ENCODE peak calls at places on chromosomes 12 and 14, in four cellular contexts. O is K562, M is HepG2, E is GM12878. D is an unnamed sample.

GRCh38 chr14:71050227-71050823 is 143.1 kb downstream of the PCNX1 start:
- DNase-seq in O (peak; percentile 10), M (no peak), E (no peak), D (no peak)

GRCh38 chr12:43551971-43552559 is at the start of gene ADAMTS20:
- DNase-seq in O (peak; percentile 41), M (no peak), E (no peak), D (peak; percentile 88)

GRCh38 chr12:111428728-111429175 is 23.0 kb downstream of the SH2B3 start:
- DNase-seq in O (no peak), M (no peak), E (no peak), D (no peak)

GRCh38 chr12:64080319-64081008 is 141.6 kb downstream of the KICS2 start:
- DNase-seq in O (no peak), M (no peak), E (no peak), D (no peak)

GRCh38 chr12:113186666-113187325 is 1.3 kb downstream of the RITA1 start:
- DNase-seq in O (no peak), M (no peak), E (no peak), D (no peak)

GRCh38 chr14:33932526-33933292 is 18.2 kb downstream of the EGLN3 start:
- DNase-seq in O (no peak), M (no peak), E (no peak), D (no peak)

GRCh38 chr12:109458771-109459208 is 18.3 kb downstream of the KCTD10 start:
- DNase-seq in O (no peak), M (no peak), E (no peak), D (no peak)

GRCh38 chr14:64706552-64707193 is 2.4 kb downstream of the PLEKHG3 start:
- DNase-seq in O (no peak), M (peak; percentile 87), E (no peak), D (no peak)

GRCh38 chr12:80622271-80622670 is 85.2 kb upstream of the MYF6 start:
- DNase-seq in O (no peak), M (no peak), E (no peak), D (no peak)

GRCh38 chr12:121916719-121917118 is 1.7 kb upstream of the CFAP251 start:
- DNase-seq in O (no peak), M (no peak), E (no peak), D (no peak)

GRCh38 chr12:82818276-82819035 is 131.8 kb downstream of the TMTC2 start:
- DNase-seq in O (no peak), M (no peak), E (no peak), D (no peak)

GRCh38 chr14:98137626-98138025 is 1134.4 kb downstream of the BCL11B start:
- DNase-seq in O (no peak), M (no peak), E (no peak), D (no peak)

GRCh38 chr12:30000401-30000800 is 216.7 kb upstream of the TMTC1 start:
- DNase-seq in O (no peak), M (no peak), E (no peak), D (no peak)
- TF ChIP-seq FOXM1 in O (no peak), M (no peak), E (no peak), D (no peak)

DNA sequence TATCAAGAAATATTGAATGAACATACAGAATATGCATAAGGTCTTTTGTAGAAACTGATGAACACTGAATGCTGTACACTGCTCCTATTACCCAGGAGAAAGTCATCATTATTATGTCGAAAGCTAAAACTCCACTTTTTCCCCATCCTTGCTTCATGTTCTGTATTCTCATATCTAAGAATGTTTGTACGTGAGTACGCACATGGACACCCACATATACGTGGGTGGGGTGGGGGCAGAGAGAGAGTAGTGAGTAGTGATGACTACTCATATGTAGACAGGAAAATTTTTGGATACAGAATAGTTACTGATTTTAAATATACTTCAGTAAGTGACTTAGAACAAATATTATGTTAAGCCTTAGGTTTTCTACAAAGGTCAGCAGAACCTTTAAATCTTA is 75.1 kb downstream of the FERMT2 start:
- DNase-seq in O (no peak), M (no peak), E (no peak), D (no peak)
- TF ChIP-seq SP1 in O (no peak), M (no peak), E (no peak), D (no peak)

GRCh38 chr12:4899361-4899760 is 10.3 kb upstream of the KCNA1 start:
- DNase-seq in O (no peak), M (no peak), E (no peak), D (no peak)
- TF ChIP-seq FOXM1 in O (no peak), M (no peak), E (no peak), D (no peak)

GRCh38 chr14:68683326-68683725 is 109.5 kb downstream of the ZFP36L1 start:
- DNase-seq in O (no peak), M (no peak), E (no peak), D (no peak)
- TF ChIP-seq SP1 in O (no peak), M (no peak), E (no peak), D (no peak)